ENCODE peak calls at places on chromosomes 4 and X, in eight cellular contexts. K, F, C, R, L, J, W and N are unnamed samples.

GRCh38 chr4:36094995-36095394 is 149.3 kb downstream of the ARAP2 start:
- DNase-seq in K (no peak), F (no peak), C (no peak), R (no peak), L (no peak), J (no peak), W (no peak), N (no peak)

GRCh38 chr4:138861130-138861529 is 154.5 kb upstream of the NOCT start:
- DNase-seq in K (no peak), F (no peak), C (no peak), R (no peak), L (peak; percentile 40), J (no peak), W (no peak), N (no peak)

GRCh38 chr4:169103966-169104412 is 93.9 kb upstream of the CBR4 start:
- DNase-seq in K (no peak), F (no peak), C (peak; percentile 95), R (no peak), L (peak; percentile 52), J (peak; percentile 49), W (no peak), N (no peak)

GRCh38 chr4:168335621-168336020 is 17.1 kb upstream of the DDX60 start:
- DNase-seq in K (no peak), F (no peak), C (no peak), R (no peak), L (peak; percentile 51), J (no peak), W (no peak), N (no peak)

GRCh38 chrX:21745756-21746155 is 12.2 kb downstream of the SMPX start:
- DNase-seq in K (peak; percentile 2), F (peak; percentile 3), C (peak; percentile 34), R (no peak), L (peak; percentile 26), J (peak; percentile 14), W (peak; percentile 4), N (no peak)

GRCh38 chr4:103026868-103027267 is 7.4 kb upstream of the SLC9B1 start:
- DNase-seq in K (no peak), F (no peak), C (no peak), R (no peak), L (no peak), J (no peak), W (no peak), N (no peak)

GRCh38 chr4:11106190-11106589 is 322.5 kb downstream of the HS3ST1 start:
- DNase-seq in K (no peak), F (no peak), C (no peak), R (no peak), L (peak; percentile 33), J (no peak), W (no peak), N (no peak)

GRCh38 chrX:41825796-41826195 is 97.6 kb downstream of the CASK start:
- DNase-seq in K (no peak), F (no peak), C (no peak), R (no peak), L (no peak), J (no peak), W (no peak), N (no peak)

GRCh38 chr4:101292214-101292613 is 55.1 kb downstream of the PPP3CA start:
- DNase-seq in K (no peak), F (no peak), C (no peak), R (no peak), L (no peak), J (no peak), W (no peak), N (no peak)

GRCh38 chr4:80017125-80017854 is 55.7 kb downstream of the ANTXR2 start:
- DNase-seq in K (no peak), F (peak; percentile 7), C (no peak), R (no peak), L (peak; percentile 83), J (no peak), W (peak; percentile 87), N (no peak)

GRCh38 chr4:184165291-184165690 is 52.4 kb downstream of the ENPP6 start:
- DNase-seq in K (no peak), F (no peak), C (no peak), R (no peak), L (peak; percentile 42), J (no peak), W (no peak), N (no peak)

GRCh38 chrX:129040124-129040523 is 483.2 kb downstream of the SMARCA1 start:
- DNase-seq in K (no peak), F (no peak), C (peak; percentile 8), R (no peak), L (no peak), J (no peak), W (no peak), N (no peak)

GRCh38 chr4:4585012-4585670 is 43.3 kb upstream of the STX18 start:
- DNase-seq in K (no peak), F (no peak), C (no peak), R (no peak), L (peak; percentile 27), J (no peak), W (peak; percentile 76), N (no peak)